ENCODE peak calls at places on chromosome 12, in nine cellular contexts. G, S, T, W, Z, F, Y, M and U are unnamed samples.

GRCh38 chr12:32522322-32523221 is 123.2 kb downstream of the FGD4 start:
- DNase-seq in G (no peak), S (no peak), T (no peak), W (no peak), Z (no peak), F (no peak), Y (no peak), M (no peak), U (no peak)

GRCh38 chr12:65121049-65121955 is at the start of gene WIF1:
- DNase-seq in G (peak; percentile 56), S (peak; percentile 19), T (no peak), W (peak; percentile 10), Z (no peak), F (peak; percentile 45), Y (peak; percentile 49), M (no peak), U (no peak)

GRCh38 chr12:17579148-17580026 is 510.6 kb downstream of the RERGL start:
- DNase-seq in G (no peak), S (no peak), T (no peak), W (no peak), Z (no peak), F (no peak), Y (no peak), M (no peak), U (no peak)

GRCh38 chr12:92553389-92553788 is 149.4 kb upstream of the PLEKHG7 start:
- DNase-seq in G (no peak), S (no peak), T (no peak), W (no peak), Z (no peak), F (peak; percentile 42), Y (no peak), M (no peak), U (no peak)

GRCh38 chr12:29051221-29051620 is 97.9 kb upstream of the FAR2 start:
- DNase-seq in G (no peak), S (no peak), T (no peak), W (no peak), Z (no peak), F (no peak), Y (no peak), M (no peak), U (no peak)

GRCh38 chr12:120640840-120641833 is 711 bp downstream of the CABP1 start:
- DNase-seq in G (peak; percentile 53), S (peak; percentile 66), T (no peak), W (peak; percentile 51), Z (peak; percentile 22), F (peak; percentile 66), Y (peak; percentile 31), M (peak; percentile 66), U (peak; percentile 59)

GRCh38 chr12:45407967-45408743 is 192.3 kb downstream of the ANO6 start:
- DNase-seq in G (no peak), S (no peak), T (no peak), W (no peak), Z (no peak), F (no peak), Y (no peak), M (no peak), U (no peak)

GRCh38 chr12:27534060-27534764 is 10.2 kb downstream of the PPFIBP1 start:
- DNase-seq in G (no peak), S (no peak), T (no peak), W (no peak), Z (no peak), F (no peak), Y (no peak), M (no peak), U (no peak)

GRCh38 chr12:113241191-113242017 is 20.1 kb downstream of the TPCN1 start:
- DNase-seq in G (no peak), S (peak; percentile 74), T (no peak), W (no peak), Z (peak; percentile 25), F (peak; percentile 36), Y (peak; percentile 56), M (no peak), U (no peak)

GRCh38 chr12:96886998-96887677 is 19.9 kb upstream of the NEDD1 start:
- DNase-seq in G (no peak), S (no peak), T (no peak), W (no peak), Z (no peak), F (peak; percentile 48), Y (no peak), M (peak; percentile 11), U (no peak)

GRCh38 chr12:38880288-38880687 is 25.1 kb downstream of the CPNE8 start:
- DNase-seq in G (no peak), S (no peak), T (no peak), W (no peak), Z (no peak), F (no peak), Y (no peak), M (no peak), U (no peak)

GRCh38 chr12:60977966-60978365 is 1282.2 kb upstream of the USP15 start:
- DNase-seq in G (peak; percentile 1), S (no peak), T (no peak), W (no peak), Z (no peak), F (no peak), Y (no peak), M (no peak), U (no peak)

DNA sequence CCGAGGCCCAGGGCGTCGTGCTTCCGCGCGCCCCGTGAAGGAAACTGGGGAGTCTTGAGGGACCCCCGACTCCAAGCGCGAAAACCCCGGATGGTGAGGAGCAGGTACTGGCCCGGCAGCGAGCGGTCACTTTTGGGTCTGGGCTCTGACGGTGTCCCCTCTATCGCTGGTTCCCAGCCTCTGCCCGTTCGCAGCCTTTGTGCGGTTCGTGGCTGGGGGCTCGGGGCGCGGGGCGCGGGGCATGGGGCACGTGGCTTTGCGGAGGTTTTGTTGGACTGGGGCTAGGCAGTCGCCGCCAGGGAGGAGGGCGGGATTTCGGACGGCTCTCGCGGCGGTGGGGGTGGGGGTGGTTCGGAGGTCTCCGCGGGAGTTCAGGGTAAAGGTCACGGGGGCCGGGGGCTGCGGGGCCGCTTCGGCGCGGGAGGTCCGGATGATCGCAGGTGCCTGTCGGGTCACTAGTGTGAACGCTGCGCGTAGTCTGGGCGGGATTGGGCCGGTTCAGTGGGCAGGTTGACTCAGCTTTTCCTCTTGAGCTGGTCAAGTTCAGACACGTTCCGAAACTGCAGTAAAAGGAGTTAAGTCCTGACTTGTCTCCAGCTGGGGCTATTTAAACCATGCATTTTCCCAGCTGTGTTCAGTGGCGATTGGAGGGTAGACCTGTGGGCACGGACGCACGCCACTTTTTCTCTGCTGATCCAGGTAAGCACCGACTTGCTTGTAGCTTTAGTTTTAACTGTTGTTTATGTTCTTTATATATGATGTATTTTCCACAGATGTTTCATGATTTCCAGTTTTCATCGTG is 612 bp downstream of the MDM2 start:
- DNase-seq in G (peak; percentile 69), S (peak; percentile 85), T (peak; percentile 87), W (peak; percentile 57), Z (peak; percentile 96), F (peak; percentile 79), Y (peak; percentile 85), M (peak; percentile 70), U (peak; percentile 56)
- TF ChIP-seq POLR2A in G (no peak), S (peak; percentile 12), T (no peak), W (peak; percentile 97), Z (peak; percentile 94), F (no peak), Y (no peak), M (peak; percentile 57), U (peak; percentile 99)

GRCh38 chr12:6376079-6376941 is 947 bp upstream of the SCNN1A start:
- DNase-seq in G (peak; percentile 54), S (peak; percentile 75), T (no peak), W (no peak), Z (peak; percentile 64), F (peak; percentile 92), Y (peak; percentile 95), M (peak; percentile 58), U (no peak)
- TF ChIP-seq POLR2AphosphoS5 in G (no peak), S (peak; percentile 33), T (peak; percentile 55), W (no peak), Z (no peak), F (peak; percentile 92), Y (peak; percentile 84), M (no peak), U (no peak)

GRCh38 chr12:125152463-125152862 is 87.2 kb downstream of the AACS start:
- DNase-seq in G (no peak), S (no peak), T (no peak), W (no peak), Z (no peak), F (no peak), Y (no peak), M (no peak), U (no peak)

GRCh38 chr12:125149160-125150108 is 84.2 kb downstream of the AACS start:
- DNase-seq in G (no peak), S (peak; percentile 51), T (no peak), W (peak; percentile 71), Z (no peak), F (peak; percentile 68), Y (peak; percentile 42), M (peak; percentile 68), U (peak; percentile 75)

GRCh38 chr12:125148316-125148715 is 83.1 kb downstream of the AACS start:
- DNase-seq in G (no peak), S (no peak), T (no peak), W (no peak), Z (no peak), F (no peak), Y (no peak), M (no peak), U (no peak)

GRCh38 chr12:125155366-125155765 is 90.1 kb downstream of the AACS start:
- DNase-seq in G (no peak), S (no peak), T (no peak), W (no peak), Z (no peak), F (no peak), Y (no peak), M (no peak), U (no peak)

GRCh38 chr12:125151284-125151683 is 86.0 kb downstream of the AACS start:
- DNase-seq in G (no peak), S (no peak), T (no peak), W (no peak), Z (peak; percentile 18), F (no peak), Y (no peak), M (peak; percentile 71), U (no peak)
- TF ChIP-seq POLR2A in G (no peak), S (no peak), T (no peak), W (no peak), Z (no peak), F (no peak), Y (no peak), M (no peak), U (no peak)

GRCh38 chr12:122865268-122866231 is 30.3 kb downstream of the HIP1R start:
- DNase-seq in G (no peak), S (no peak), T (peak; percentile 16), W (peak; percentile 37), Z (peak; percentile 69), F (peak; percentile 83), Y (peak; percentile 63), M (peak; percentile 39), U (no peak)

GRCh38 chr12:122866379-122866778 is 29.5 kb downstream of the VPS37B start:
- DNase-seq in G (no peak), S (no peak), T (no peak), W (peak; percentile 14), Z (peak; percentile 74), F (peak; percentile 71), Y (no peak), M (no peak), U (no peak)

GRCh38 chr12:122862872-122863701 is 27.8 kb downstream of the HIP1R start:
- DNase-seq in G (no peak), S (peak; percentile 90), T (no peak), W (no peak), Z (peak; percentile 78), F (peak; percentile 77), Y (peak; percentile 76), M (no peak), U (no peak)

GRCh38 chr12:122866950-122867607 is 28.8 kb downstream of the VPS37B start:
- DNase-seq in G (no peak), S (no peak), T (no peak), W (peak; percentile 22), Z (no peak), F (peak; percentile 37), Y (no peak), M (no peak), U (no peak)

GRCh38 chr12:122864894-122865253 is 29.6 kb downstream of the HIP1R start:
- DNase-seq in G (no peak), S (no peak), T (no peak), W (no peak), Z (no peak), F (no peak), Y (no peak), M (no peak), U (no peak)
- TF ChIP-seq POLR2AphosphoS5 in G (no peak), S (no peak), T (peak; percentile 10), W (no peak), Z (no peak), F (no peak), Y (no peak), M (no peak), U (peak; percentile 54)